ENCODE peak calls at places on chromosomes 2 and 18, in nine cellular contexts. One of them, this sample, is unnamed. For H3K36me3, the result is how much of the 10 kb centered on the place peaks cover.

GRCh38 chr2:20304411-20304810 is 46.2 kb downstream of the PUM2 start:
- DNase-seq in HCT116: no peak
- DNase-seq in effector memory CD4-positive, alpha-beta T cell: no peak
- DNase-seq in lung: no peak
- DNase-seq in prostate gland: no peak
- DNase-seq in CD8-positive, alpha-beta memory T cell: no peak
- DNase-seq in WERI-Rb-1: no peak
- DNase-seq in left ventricle myocardium inferior: no peak
- DNase-seq in mesenchymal stem cell: peak
- DNase-seq in this sample: peak

GRCh38 chr18:25256439-25256838 is 95.5 kb downstream of the ZNF521 start:
- DNase-seq in HCT116: no peak
- DNase-seq in effector memory CD4-positive, alpha-beta T cell: no peak
- DNase-seq in lung: no peak
- DNase-seq in prostate gland: no peak
- DNase-seq in CD8-positive, alpha-beta memory T cell: no peak
- DNase-seq in WERI-Rb-1: no peak
- DNase-seq in left ventricle myocardium inferior: no peak
- DNase-seq in mesenchymal stem cell: no peak
- DNase-seq in this sample: no peak

GRCh38 chr2:109331864-109332848 is 203.2 kb downstream of the SH3RF3 start:
- DNase-seq in HCT116: peak
- DNase-seq in effector memory CD4-positive, alpha-beta T cell: no peak
- DNase-seq in lung: peak
- DNase-seq in prostate gland: peak
- DNase-seq in CD8-positive, alpha-beta memory T cell: no peak
- DNase-seq in WERI-Rb-1: no peak
- DNase-seq in left ventricle myocardium inferior: peak
- DNase-seq in mesenchymal stem cell: peak
- DNase-seq in this sample: peak

GRCh38 chr2:73081181-73081671 is 9.7 kb upstream of the SFXN5 start:
- DNase-seq in HCT116: no peak
- DNase-seq in effector memory CD4-positive, alpha-beta T cell: no peak
- DNase-seq in lung: no peak
- DNase-seq in prostate gland: no peak
- DNase-seq in CD8-positive, alpha-beta memory T cell: no peak
- DNase-seq in WERI-Rb-1: peak
- DNase-seq in left ventricle myocardium inferior: no peak
- DNase-seq in mesenchymal stem cell: no peak
- DNase-seq in this sample: no peak

GRCh38 chr2:68643011-68643873 is at the start of gene PROKR1:
- DNase-seq in HCT116: no peak
- DNase-seq in effector memory CD4-positive, alpha-beta T cell: no peak
- DNase-seq in lung: peak
- DNase-seq in prostate gland: peak
- DNase-seq in CD8-positive, alpha-beta memory T cell: no peak
- DNase-seq in WERI-Rb-1: peak
- DNase-seq in left ventricle myocardium inferior: peak
- DNase-seq in mesenchymal stem cell: peak
- DNase-seq in this sample: no peak

GRCh38 chr2:31384351-31384750 is 30.2 kb downstream of the XDH start:
- DNase-seq in HCT116: peak
- DNase-seq in effector memory CD4-positive, alpha-beta T cell: no peak
- DNase-seq in lung: peak
- DNase-seq in prostate gland: no peak
- DNase-seq in CD8-positive, alpha-beta memory T cell: no peak
- DNase-seq in WERI-Rb-1: no peak
- DNase-seq in left ventricle myocardium inferior: no peak
- DNase-seq in mesenchymal stem cell: peak
- DNase-seq in this sample: peak

GRCh38 chr2:45412754-45413379 is 198.2 kb downstream of the SRBD1 start:
- DNase-seq in HCT116: no peak
- DNase-seq in effector memory CD4-positive, alpha-beta T cell: no peak
- DNase-seq in lung: no peak
- DNase-seq in prostate gland: no peak
- DNase-seq in CD8-positive, alpha-beta memory T cell: no peak
- DNase-seq in WERI-Rb-1: no peak
- DNase-seq in left ventricle myocardium inferior: no peak
- DNase-seq in mesenchymal stem cell: peak
- DNase-seq in this sample: no peak

GRCh38 chr2:20168048-20168726 is 56.7 kb downstream of the SDC1 start:
- DNase-seq in HCT116: no peak
- DNase-seq in effector memory CD4-positive, alpha-beta T cell: no peak
- DNase-seq in lung: no peak
- DNase-seq in prostate gland: peak
- DNase-seq in CD8-positive, alpha-beta memory T cell: peak
- DNase-seq in WERI-Rb-1: no peak
- DNase-seq in left ventricle myocardium inferior: no peak
- DNase-seq in mesenchymal stem cell: no peak
- DNase-seq in this sample: no peak

GRCh38 chr2:155099784-155100183 is 401.3 kb downstream of the KCNJ3 start:
- DNase-seq in HCT116: peak
- DNase-seq in effector memory CD4-positive, alpha-beta T cell: no peak
- DNase-seq in lung: no peak
- DNase-seq in prostate gland: no peak
- DNase-seq in CD8-positive, alpha-beta memory T cell: no peak
- DNase-seq in WERI-Rb-1: no peak
- DNase-seq in left ventricle myocardium inferior: no peak
- DNase-seq in mesenchymal stem cell: no peak
- DNase-seq in this sample: no peak

GRCh38 chr2:101426808-101427207 is 39.5 kb upstream of the CREG2 start:
- DNase-seq in HCT116: no peak
- DNase-seq in effector memory CD4-positive, alpha-beta T cell: no peak
- DNase-seq in lung: no peak
- DNase-seq in prostate gland: no peak
- DNase-seq in CD8-positive, alpha-beta memory T cell: no peak
- DNase-seq in WERI-Rb-1: no peak
- DNase-seq in left ventricle myocardium inferior: no peak
- DNase-seq in mesenchymal stem cell: no peak
- DNase-seq in this sample: no peak

GRCh38 chr2:206423147-206423546 is 20.2 kb upstream of the ADAM23 start:
- DNase-seq in HCT116: peak
- DNase-seq in effector memory CD4-positive, alpha-beta T cell: no peak
- DNase-seq in lung: no peak
- DNase-seq in prostate gland: no peak
- DNase-seq in CD8-positive, alpha-beta memory T cell: no peak
- DNase-seq in WERI-Rb-1: no peak
- DNase-seq in left ventricle myocardium inferior: no peak
- DNase-seq in mesenchymal stem cell: peak
- DNase-seq in this sample: peak

GRCh38 chr18:74944676-74945075 is 264.3 kb downstream of the PTGR3 start:
- DNase-seq in HCT116: no peak
- DNase-seq in effector memory CD4-positive, alpha-beta T cell: no peak
- DNase-seq in lung: no peak
- DNase-seq in prostate gland: no peak
- DNase-seq in CD8-positive, alpha-beta memory T cell: no peak
- DNase-seq in WERI-Rb-1: no peak
- DNase-seq in left ventricle myocardium inferior: no peak
- DNase-seq in mesenchymal stem cell: peak
- DNase-seq in this sample: no peak

DNA sequence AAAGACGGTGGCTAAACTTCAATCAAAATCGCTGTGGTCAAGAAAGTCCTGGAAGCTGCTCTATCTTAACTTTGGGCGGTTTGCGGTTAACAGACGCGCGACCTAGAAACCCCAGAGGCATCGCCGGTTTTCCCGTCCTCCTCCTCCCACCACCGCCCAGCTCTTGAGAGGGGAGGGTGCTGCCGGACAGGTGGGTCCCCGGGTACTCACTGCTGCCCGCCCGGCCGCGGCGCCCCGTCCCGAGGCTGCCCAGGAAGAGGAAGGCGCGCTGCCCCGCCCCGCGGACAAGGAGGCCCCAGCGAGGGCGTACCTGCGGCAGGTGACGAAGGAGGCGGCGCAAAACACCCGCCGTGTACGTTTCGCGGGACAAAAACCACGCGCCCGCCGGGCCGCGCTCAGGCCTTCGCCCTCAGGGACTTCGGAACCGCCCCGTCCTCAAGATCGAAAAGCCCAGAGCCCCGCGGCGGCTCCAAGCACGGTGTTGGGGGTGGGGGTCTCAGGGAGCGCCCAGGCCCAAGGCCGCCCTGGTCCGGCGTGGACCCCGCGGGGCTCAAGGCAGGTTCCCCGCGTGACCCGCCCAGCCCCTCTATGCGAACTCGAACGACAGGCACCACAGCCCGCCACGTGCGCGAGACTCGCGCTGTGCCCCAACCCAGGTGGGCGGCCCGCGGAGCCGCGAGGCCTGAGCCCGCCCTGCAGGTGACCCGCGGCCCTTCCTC is at the start of gene SH3YL1:
- DNase-seq in HCT116: peak
- DNase-seq in effector memory CD4-positive, alpha-beta T cell: peak
- DNase-seq in lung: peak
- DNase-seq in prostate gland: peak
- DNase-seq in CD8-positive, alpha-beta memory T cell: peak
- DNase-seq in WERI-Rb-1: no peak
- DNase-seq in left ventricle myocardium inferior: no peak
- DNase-seq in mesenchymal stem cell: no peak
- DNase-seq in this sample: no peak
- H3K27ac ChIP-seq in HCT116: peak
- H3K27ac ChIP-seq in effector memory CD4-positive, alpha-beta T cell: peak
- H3K27ac ChIP-seq in lung: peak
- H3K27ac ChIP-seq in prostate gland: peak
- H3K27ac ChIP-seq in CD8-positive, alpha-beta memory T cell: peak
- H3K27ac ChIP-seq in WERI-Rb-1: peak
- H3K27ac ChIP-seq in left ventricle myocardium inferior: peak
- H3K27ac ChIP-seq in mesenchymal stem cell: peak
- H3K27ac ChIP-seq in this sample: peak

DNA sequence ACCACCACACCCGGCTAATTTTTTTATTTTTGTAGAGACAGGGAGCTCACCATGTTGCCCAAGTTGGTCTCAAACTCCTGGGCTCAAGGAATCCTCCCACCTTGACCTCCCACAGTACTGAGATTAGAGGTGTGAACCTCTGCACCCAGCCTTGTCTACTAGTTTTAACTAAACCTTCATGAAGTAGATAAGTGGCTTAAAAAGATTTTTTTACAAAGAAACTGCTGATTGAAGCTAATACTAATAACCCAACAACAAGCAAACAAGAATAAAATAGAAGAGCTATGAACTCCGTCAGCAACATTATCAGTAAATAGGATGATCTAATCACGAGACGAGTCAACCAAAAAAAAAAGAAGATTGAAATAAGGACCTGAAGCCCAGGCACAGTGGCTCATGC is 18.8 kb downstream of the NDUFB3 start:
- DNase-seq in HCT116: no peak
- DNase-seq in effector memory CD4-positive, alpha-beta T cell: no peak
- DNase-seq in lung: no peak
- DNase-seq in prostate gland: no peak
- DNase-seq in CD8-positive, alpha-beta memory T cell: no peak
- DNase-seq in WERI-Rb-1: no peak
- DNase-seq in left ventricle myocardium inferior: no peak
- DNase-seq in mesenchymal stem cell: no peak
- DNase-seq in this sample: no peak
- H3K36me3 ChIP-seq in HCT116: under half
- H3K36me3 ChIP-seq in effector memory CD4-positive, alpha-beta T cell: under half
- H3K36me3 ChIP-seq in lung: under half
- H3K36me3 ChIP-seq in prostate gland: under half
- H3K36me3 ChIP-seq in CD8-positive, alpha-beta memory T cell: under half
- H3K36me3 ChIP-seq in WERI-Rb-1: under half
- H3K36me3 ChIP-seq in left ventricle myocardium inferior: under half
- H3K36me3 ChIP-seq in mesenchymal stem cell: under half
- H3K36me3 ChIP-seq in this sample: under half

DNA sequence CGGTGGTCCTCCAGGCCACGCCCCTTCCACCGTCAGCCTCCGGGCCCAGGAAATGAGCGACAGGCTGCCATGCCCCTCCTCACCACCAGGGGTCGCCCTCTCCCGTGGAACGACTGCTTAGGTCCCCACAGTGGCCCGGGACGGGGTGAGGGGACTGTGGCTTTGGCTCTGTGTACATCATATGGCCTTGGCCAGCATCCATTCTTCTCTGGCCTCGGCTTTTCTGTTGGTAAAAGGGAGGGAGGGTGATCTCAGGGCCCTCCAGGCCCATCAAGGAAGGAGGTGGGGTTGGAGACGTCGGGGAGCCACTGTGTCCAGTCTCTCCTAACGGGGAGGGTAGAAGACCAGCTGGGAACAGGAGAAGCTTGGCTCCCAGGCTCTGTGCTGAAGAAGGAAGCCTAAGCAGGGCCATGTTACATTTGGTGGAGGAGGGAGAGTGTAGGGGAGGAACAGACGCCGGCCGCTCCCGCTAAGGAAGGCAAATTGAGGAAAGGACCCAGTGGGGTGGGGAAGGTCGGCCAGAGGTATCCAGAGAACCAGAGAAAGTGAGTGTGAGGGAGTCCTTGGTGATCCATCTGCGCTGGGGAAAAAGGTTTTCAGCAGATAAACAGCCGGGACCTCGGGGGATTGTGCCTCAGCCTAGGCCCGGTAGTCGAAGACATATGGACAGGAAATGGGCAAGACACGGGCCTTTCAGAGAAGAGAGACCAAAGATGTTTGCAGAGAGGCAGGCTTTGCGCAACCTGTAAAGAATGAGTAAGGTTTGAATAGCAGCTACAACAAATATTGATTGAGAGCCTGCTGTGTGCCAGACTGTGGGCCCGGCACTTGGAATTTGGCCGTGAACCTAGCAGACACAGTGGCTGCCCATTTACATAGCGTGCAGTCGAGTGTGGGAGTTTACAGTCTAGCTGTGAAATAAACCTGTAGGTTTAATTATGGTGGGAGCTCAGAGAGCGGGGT is 2.5 kb downstream of the SH2D6 start:
- DNase-seq in HCT116: no peak
- DNase-seq in effector memory CD4-positive, alpha-beta T cell: peak
- DNase-seq in lung: peak
- DNase-seq in prostate gland: peak
- DNase-seq in CD8-positive, alpha-beta memory T cell: peak
- DNase-seq in WERI-Rb-1: peak
- DNase-seq in left ventricle myocardium inferior: peak
- DNase-seq in mesenchymal stem cell: peak
- DNase-seq in this sample: peak
- H3K4me3 ChIP-seq in HCT116: no peak
- H3K4me3 ChIP-seq in effector memory CD4-positive, alpha-beta T cell: no peak
- H3K4me3 ChIP-seq in lung: no peak
- H3K4me3 ChIP-seq in prostate gland: no peak
- H3K4me3 ChIP-seq in CD8-positive, alpha-beta memory T cell: peak
- H3K4me3 ChIP-seq in WERI-Rb-1: no peak
- H3K4me3 ChIP-seq in left ventricle myocardium inferior: peak
- H3K4me3 ChIP-seq in mesenchymal stem cell: no peak
- H3K4me3 ChIP-seq in this sample: no peak

GRCh38 chr2:169663247-169663646 is 31.0 kb downstream of the CFAP210 start:
- DNase-seq in HCT116: no peak
- DNase-seq in effector memory CD4-positive, alpha-beta T cell: no peak
- DNase-seq in lung: no peak
- DNase-seq in prostate gland: no peak
- DNase-seq in CD8-positive, alpha-beta memory T cell: no peak
- DNase-seq in WERI-Rb-1: no peak
- DNase-seq in left ventricle myocardium inferior: no peak
- DNase-seq in mesenchymal stem cell: no peak
- DNase-seq in this sample: no peak
- H3K27ac ChIP-seq in HCT116: no peak
- H3K27ac ChIP-seq in effector memory CD4-positive, alpha-beta T cell: no peak
- H3K27ac ChIP-seq in lung: no peak
- H3K27ac ChIP-seq in prostate gland: no peak
- H3K27ac ChIP-seq in CD8-positive, alpha-beta memory T cell: no peak
- H3K27ac ChIP-seq in WERI-Rb-1: no peak
- H3K27ac ChIP-seq in left ventricle myocardium inferior: no peak
- H3K27ac ChIP-seq in mesenchymal stem cell: no peak
- H3K27ac ChIP-seq in this sample: no peak

GRCh38 chr2:199929257-199929656 is 18.2 kb downstream of the C2orf69 start:
- DNase-seq in HCT116: no peak
- DNase-seq in effector memory CD4-positive, alpha-beta T cell: no peak
- DNase-seq in lung: no peak
- DNase-seq in prostate gland: no peak
- DNase-seq in CD8-positive, alpha-beta memory T cell: no peak
- DNase-seq in WERI-Rb-1: no peak
- DNase-seq in left ventricle myocardium inferior: no peak
- DNase-seq in mesenchymal stem cell: no peak
- DNase-seq in this sample: no peak
- H3K36me3 ChIP-seq in HCT116: under half
- H3K36me3 ChIP-seq in effector memory CD4-positive, alpha-beta T cell: under half
- H3K36me3 ChIP-seq in lung: under half
- H3K36me3 ChIP-seq in prostate gland: under half
- H3K36me3 ChIP-seq in CD8-positive, alpha-beta memory T cell: under half
- H3K36me3 ChIP-seq in WERI-Rb-1: under half
- H3K36me3 ChIP-seq in left ventricle myocardium inferior: under half
- H3K36me3 ChIP-seq in mesenchymal stem cell: under half
- H3K36me3 ChIP-seq in this sample: under half

This sample was measured in brain microvascular endothelial cell.